ENCODE peak calls at places on chromosome 3, in four cellular contexts. One of them, this sample, is unnamed.

GRCh38 chr3:37129871-37130270 is 44.5 kb downstream of the LRRFIP2 start:
- DNase-seq in adipocyte: no peak
- DNase-seq in left cardiac atrium: no peak
- DNase-seq in epithelial cell of esophagus: peak; percentile 86
- DNase-seq in this sample: no peak

GRCh38 chr3:75048650-75049049 is 434.2 kb upstream of the CNTN3 start:
- DNase-seq in adipocyte: no peak
- DNase-seq in epithelial cell of esophagus: peak; percentile 91
- DNase-seq in left cardiac atrium: no peak
- DNase-seq in this sample: no peak

GRCh38 chr3:113264741-113265140 is 53.4 kb downstream of the BOC start:
- DNase-seq in adipocyte: no peak
- DNase-seq in epithelial cell of esophagus: no peak
- DNase-seq in left cardiac atrium: no peak
- DNase-seq in this sample: no peak

GRCh38 chr3:194486540-194487288 is at the start of gene ATP13A3:
- DNase-seq in epithelial cell of esophagus: peak; percentile 91
- DNase-seq in left cardiac atrium: peak; percentile 92
- DNase-seq in adipocyte: peak; percentile 97
- DNase-seq in this sample: peak; percentile 93

GRCh38 chr3:19901918-19902317 is 32.1 kb downstream of the EFHB start:
- DNase-seq in left cardiac atrium: no peak
- DNase-seq in epithelial cell of esophagus: peak; percentile 96
- DNase-seq in adipocyte: peak; percentile 19
- DNase-seq in this sample: peak; percentile 23

GRCh38 chr3:65575376-65575840 is 463.3 kb downstream of the MAGI1 start:
- DNase-seq in left cardiac atrium: no peak
- DNase-seq in adipocyte: peak; percentile 78
- DNase-seq in epithelial cell of esophagus: peak; percentile 93
- DNase-seq in this sample: peak; percentile 71

GRCh38 chr3:38368238-38368637 is 21.7 kb downstream of the XYLB start:
- DNase-seq in adipocyte: no peak
- DNase-seq in epithelial cell of esophagus: no peak
- DNase-seq in left cardiac atrium: no peak
- DNase-seq in this sample: no peak

GRCh38 chr3:54743755-54744154 is 184.1 kb downstream of the LRTM1 start:
- DNase-seq in adipocyte: no peak
- DNase-seq in epithelial cell of esophagus: no peak
- DNase-seq in left cardiac atrium: no peak
- DNase-seq in this sample: no peak

GRCh38 chr3:85162905-85163304 is 204.1 kb downstream of the CADM2 start:
- DNase-seq in adipocyte: no peak
- DNase-seq in epithelial cell of esophagus: peak; percentile 73
- DNase-seq in left cardiac atrium: no peak
- DNase-seq in this sample: no peak

GRCh38 chr3:16177962-16178627 is 3.6 kb downstream of the GALNT15 start:
- DNase-seq in epithelial cell of esophagus: peak; percentile 76
- DNase-seq in left cardiac atrium: peak; percentile 83
- DNase-seq in adipocyte: peak; percentile 89
- DNase-seq in this sample: peak; percentile 92

GRCh38 chr3:86771741-86772512 is 219.0 kb downstream of the VGLL3 start:
- DNase-seq in epithelial cell of esophagus: no peak
- DNase-seq in adipocyte: no peak
- DNase-seq in left cardiac atrium: no peak
- DNase-seq in this sample: no peak

GRCh38 chr3:62605413-62606068 is 232.2 kb upstream of the FEZF2 start:
- DNase-seq in epithelial cell of esophagus: no peak
- DNase-seq in adipocyte: no peak
- DNase-seq in left cardiac atrium: no peak
- DNase-seq in this sample: no peak

GRCh38 chr3:50230106-50230832 is 5.7 kb upstream of the GNAI2 start:
- DNase-seq in epithelial cell of esophagus: no peak
- DNase-seq in adipocyte: no peak
- DNase-seq in left cardiac atrium: no peak
- DNase-seq in this sample: no peak

GRCh38 chr3:106963446-106963845 is 413.8 kb upstream of the CCDC54 start:
- DNase-seq in adipocyte: peak; percentile 83
- DNase-seq in epithelial cell of esophagus: no peak
- DNase-seq in left cardiac atrium: no peak
- DNase-seq in this sample: peak; percentile 53

This sample was measured in fibroblast of gingiva.